ENCODE peak calls at places on chromosomes 6 and 20, in five cellular contexts. I, L, H, S and Z are unnamed samples.

GRCh38 chr20:51172558-51173428 is 149.9 kb upstream of the KCNG1 start:
- DNase-seq in I (no peak), L (no peak), H (peak), S (no peak), Z (peak)

GRCh38 chr6:135329851-135330803 is 149.0 kb downstream of the MYB start:
- DNase-seq in I (no peak), L (no peak), H (no peak), S (no peak), Z (no peak)

GRCh38 chr6:38587766-38588362 is 51.9 kb downstream of the BTBD9 start:
- DNase-seq in I (peak), L (no peak), H (no peak), S (no peak), Z (no peak)

GRCh38 chr6:89298680-89299450 is 16.2 kb downstream of the GABRR2 start:
- DNase-seq in I (peak), L (peak), H (no peak), S (no peak), Z (no peak)

GRCh38 chr20:15242773-15243172 is 905.4 kb upstream of the FLRT3 start:
- DNase-seq in I (no peak), L (no peak), H (no peak), S (no peak), Z (no peak)

GRCh38 chr6:29926081-29926794 is 16.1 kb upstream of the HLA-A start:
- DNase-seq in I (peak), L (no peak), H (no peak), S (no peak), Z (no peak)

GRCh38 chr6:143099647-143100046 is 39.0 kb downstream of the AIG1 start:
- DNase-seq in I (no peak), L (no peak), H (no peak), S (no peak), Z (no peak)

GRCh38 chr20:58547527-58548475 is 32.6 kb upstream of the APCDD1L start:
- DNase-seq in I (peak), L (no peak), H (no peak), S (no peak), Z (no peak)

GRCh38 chr6:5050009-5050408 is 35.1 kb upstream of the PPP1R3G start:
- DNase-seq in I (no peak), L (no peak), H (no peak), S (no peak), Z (no peak)

GRCh38 chr20:5033566-5033965 is 32.3 kb upstream of the SLC23A2 start:
- DNase-seq in I (peak), L (peak), H (no peak), S (no peak), Z (no peak)

GRCh38 chr20:2382833-2383232 is 2.1 kb downstream of the TGM6 start:
- DNase-seq in I (no peak), L (no peak), H (no peak), S (no peak), Z (no peak)

GRCh38 chr6:1724124-1724523 is 114.4 kb downstream of the FOXC1 start:
- DNase-seq in I (no peak), L (no peak), H (no peak), S (peak), Z (no peak)

GRCh38 chr6:33959661-33960344 is 156.0 kb upstream of the MLN start:
- DNase-seq in I (no peak), L (no peak), H (no peak), S (no peak), Z (no peak)

GRCh38 chr6:6236730-6237469 is 83.6 kb downstream of the F13A1 start:
- DNase-seq in I (no peak), L (no peak), H (no peak), S (no peak), Z (no peak)

GRCh38 chr6:12327391-12327790 is 37.2 kb downstream of the EDN1 start:
- DNase-seq in I (peak), L (no peak), H (no peak), S (no peak), Z (no peak)

GRCh38 chr20:2692036-2692885 is at the start of gene EBF4:
- DNase-seq in I (no peak), L (no peak), H (peak), S (no peak), Z (peak)

GRCh38 chr20:49098136-49098535 is 52.0 kb downstream of the CSE1L start:
- DNase-seq in I (no peak), L (no peak), H (no peak), S (no peak), Z (no peak)

GRCh38 chr6:133671376-133671775 is 217.5 kb upstream of the TCF21 start:
- DNase-seq in I (no peak), L (no peak), H (no peak), S (no peak), Z (no peak)

GRCh38 chr20:25041813-25042530 is 16.0 kb downstream of the ACSS1 start:
- DNase-seq in I (no peak), L (no peak), H (no peak), S (no peak), Z (no peak)

GRCh38 chr6:170174124-170174770 is 116.6 kb downstream of the DLL1 start:
- DNase-seq in I (no peak), L (no peak), H (no peak), S (no peak), Z (no peak)

GRCh38 chr6:1279065-1279464 is 32.8 kb upstream of the FOXQ1 start:
- DNase-seq in I (no peak), L (no peak), H (no peak), S (no peak), Z (no peak)

GRCh38 chr6:117613920-117614535 is 11.7 kb upstream of the GOPC start:
- DNase-seq in I (no peak), L (no peak), H (no peak), S (no peak), Z (no peak)

GRCh38 chr6:56102216-56102615 is 145.2 kb downstream of the COL21A1 start:
- DNase-seq in I (no peak), L (no peak), H (no peak), S (no peak), Z (no peak)

GRCh38 chr6:39920147-39920546 is 14.1 kb downstream of the MOCS1 start:
- DNase-seq in I (no peak), L (no peak), H (no peak), S (no peak), Z (no peak)

GRCh38 chr6:138346302-138347195 is 31.2 kb upstream of the SMIM28 start:
- DNase-seq in I (peak), L (no peak), H (no peak), S (no peak), Z (no peak)

GRCh38 chr6:133504761-133505160 is 263.6 kb downstream of the EYA4 start:
- DNase-seq in I (no peak), L (no peak), H (no peak), S (no peak), Z (no peak)

GRCh38 chr6:151067684-151068596 is 171.8 kb upstream of the AKAP12 start:
- DNase-seq in I (peak), L (peak), H (no peak), S (no peak), Z (peak)

GRCh38 chr6:138590796-138591709 is 91.8 kb upstream of the NHSL1 start:
- DNase-seq in I (peak), L (peak), H (peak), S (no peak), Z (peak)

GRCh38 chr6:114390176-114390575 is 47.4 kb upstream of the HS3ST5 start:
- DNase-seq in I (no peak), L (peak), H (no peak), S (no peak), Z (no peak)

GRCh38 chr20:15930324-15931305 is 642.6 kb downstream of the KIF16B start:
- DNase-seq in I (peak), L (peak), H (no peak), S (no peak), Z (peak)

GRCh38 chr6:169993861-169994481 is 242.5 kb downstream of the ERMARD start:
- DNase-seq in I (no peak), L (no peak), H (no peak), S (no peak), Z (no peak)

GRCh38 chr6:14382381-14383236 is 265.0 kb downstream of the CD83 start:
- DNase-seq in I (no peak), L (no peak), H (no peak), S (no peak), Z (no peak)

GRCh38 chr6:163900570-163900969 is 486.1 kb downstream of the QKI start:
- DNase-seq in I (peak), L (no peak), H (no peak), S (no peak), Z (no peak)

GRCh38 chr20:19710336-19710721 is 47.7 kb upstream of the RIN2 start:
- DNase-seq in I (no peak), L (no peak), H (no peak), S (no peak), Z (no peak)

GRCh38 chr6:11771473-11772048 is 7.0 kb downstream of the ADTRP start:
- DNase-seq in I (peak), L (no peak), H (no peak), S (no peak), Z (no peak)

GRCh38 chr6:5662797-5663196 is 343.9 kb downstream of the NRN1 start:
- DNase-seq in I (no peak), L (no peak), H (no peak), S (no peak), Z (no peak)

GRCh38 chr20:58086763-58087566 is 141.5 kb downstream of the ANKRD60 start:
- DNase-seq in I (peak), L (peak), H (peak), S (no peak), Z (peak)

GRCh38 chr6:132797975-132798819 is at the start of gene SLC18B1:
- DNase-seq in I (peak), L (peak), H (peak), S (no peak), Z (no peak)

GRCh38 chr6:57303931-57304681 is 13.3 kb upstream of the PRIM2 start:
- DNase-seq in I (no peak), L (no peak), H (no peak), S (no peak), Z (no peak)

GRCh38 chr20:22490287-22491187 is 93.8 kb downstream of the FOXA2 start:
- DNase-seq in I (no peak), L (peak), H (no peak), S (no peak), Z (peak)
- TF ChIP-seq MAFK in I (no peak), L (peak), H (no peak), S (no peak), Z (peak)

GRCh38 chr6:8207191-8207868 is 105.0 kb upstream of the EEF1E1 start:
- DNase-seq in I (no peak), L (no peak), H (no peak), S (no peak), Z (no peak)
- TF ChIP-seq MAFK in I (no peak), L (no peak), H (no peak), S (no peak), Z (no peak)

GRCh38 chr6:69233195-69233524 is 563.6 kb downstream of the LMBRD1 start:
- DNase-seq in I (no peak), L (no peak), H (no peak), S (no peak), Z (no peak)
- TF ChIP-seq MAFK in I (no peak), L (no peak), H (no peak), S (no peak), Z (no peak)

GRCh38 chr20:3993109-3993508 is 22.2 kb downstream of the RNF24 start:
- DNase-seq in I (no peak), L (no peak), H (no peak), S (no peak), Z (no peak)

GRCh38 chr20:3994125-3994524 is 21.2 kb downstream of the RNF24 start:
- DNase-seq in I (no peak), L (no peak), H (no peak), S (no peak), Z (no peak)

GRCh38 chr20:3995749-3996305 is 19.5 kb downstream of the RNF24 start:
- DNase-seq in I (no peak), L (no peak), H (no peak), S (no peak), Z (no peak)

GRCh38 chr20:3997446-3997845 is 17.9 kb downstream of the RNF24 start:
- DNase-seq in I (no peak), L (no peak), H (no peak), S (no peak), Z (no peak)

DNA sequence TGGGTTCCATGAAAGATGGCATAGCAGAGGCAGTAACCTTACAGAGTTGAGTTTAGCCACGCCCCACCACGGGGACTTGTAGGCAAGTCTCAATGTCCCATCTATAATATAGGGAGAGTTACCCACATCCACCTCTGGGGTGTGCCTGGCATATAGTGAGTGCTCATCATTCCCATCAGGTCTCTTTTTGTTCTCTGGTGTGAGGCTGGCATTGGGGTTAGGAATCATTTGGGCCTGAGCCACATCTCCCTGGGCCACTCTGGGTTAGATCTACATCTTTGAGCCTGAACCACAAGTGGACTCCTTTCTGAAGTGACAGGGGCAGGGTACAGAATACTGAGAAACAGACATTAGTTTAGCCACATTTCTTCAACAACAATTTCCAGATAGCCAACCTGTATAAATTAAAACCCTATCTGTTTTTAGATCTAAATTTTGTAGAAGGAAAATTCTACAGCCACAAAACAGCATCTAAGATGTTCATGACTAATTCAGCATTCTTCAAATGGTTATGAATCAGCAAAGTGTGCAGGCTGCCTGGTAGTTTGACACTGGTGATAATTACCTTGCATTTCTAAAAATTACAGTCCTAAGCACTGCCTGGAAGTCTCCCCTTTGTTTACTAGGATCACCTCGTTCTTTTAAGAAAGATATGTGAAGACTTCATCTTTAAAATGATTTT is 20.1 kb downstream of the RNF24 start:
- DNase-seq in I (peak), L (no peak), H (no peak), S (no peak), Z (no peak)
- TF ChIP-seq MAFK in I (peak), L (no peak), H (peak), S (no peak), Z (no peak)

GRCh38 chr20:44736170-44737021 is 9.3 kb upstream of the KCNK15 start:
- DNase-seq in I (peak), L (peak), H (peak), S (peak), Z (peak)
- TF ChIP-seq MAFK in I (no peak), L (peak), H (no peak), S (no peak), Z (peak)

GRCh38 chr6:35176625-35177024 is 35.5 kb upstream of the TCP11 start:
- DNase-seq in I (no peak), L (no peak), H (no peak), S (no peak), Z (no peak)
- TF ChIP-seq MAFK in I (no peak), L (no peak), H (no peak), S (no peak), Z (no peak)

GRCh38 chr6:159806021-159806458 is 6.0 kb downstream of the PNLDC1 start:
- DNase-seq in I (no peak), L (peak), H (no peak), S (no peak), Z (no peak)
- TF ChIP-seq MAFK in I (no peak), L (no peak), H (no peak), S (no peak), Z (no peak)